ENCODE peak calls at places on chromosome 2, in six cellular contexts. G is GM23338, I is HepG2, V is psoas muscle, A is fibroblast of lung, E is lower leg skin. B is an unnamed sample.

GRCh38 chr2:24852026-24852425 is 58.8 kb downstream of the CENPO start:
- DNase-seq in G (no peak), I (no peak), V (no peak), A (no peak), E (no peak), B (no peak)

GRCh38 chr2:15912203-15912602 is 28.1 kb upstream of the MYCN start:
- DNase-seq in G (no peak), I (no peak), V (peak; percentile 56), A (peak; percentile 28), E (peak; percentile 81), B (peak; percentile 18)

GRCh38 chr2:21633531-21634310 is 510.0 kb downstream of the TDRD15 start:
- DNase-seq in G (peak; percentile 4), I (no peak), V (no peak), A (no peak), E (no peak), B (no peak)

GRCh38 chr2:120593921-120594686 is 141.6 kb upstream of the GLI2 start:
- DNase-seq in G (no peak), I (no peak), V (peak; percentile 4), A (no peak), E (no peak), B (no peak)

GRCh38 chr2:112136081-112136480 is 2.1 kb upstream of the FBLN7 start:
- DNase-seq in G (no peak), I (no peak), V (no peak), A (no peak), E (no peak), B (no peak)

GRCh38 chr2:214261683-214262082 is 149.2 kb upstream of the VWC2L start:
- DNase-seq in G (no peak), I (no peak), V (no peak), A (no peak), E (no peak), B (no peak)

GRCh38 chr2:64771726-64772125 is 118.0 kb upstream of the SERTAD2 start:
- DNase-seq in G (no peak), I (no peak), V (no peak), A (no peak), E (no peak), B (no peak)

GRCh38 chr2:83665894-83666293 is 793.2 kb downstream of the SUCLG1 start:
- DNase-seq in G (no peak), I (peak; percentile 18), V (no peak), A (peak; percentile 63), E (no peak), B (no peak)

GRCh38 chr2:232489516-232490220 is 2.0 kb upstream of the ECEL1 start:
- DNase-seq in G (no peak), I (no peak), V (no peak), A (no peak), E (no peak), B (no peak)

GRCh38 chr2:164954954-164955701 is at the start of gene SLC38A11:
- DNase-seq in G (peak; percentile 46), I (no peak), V (peak; percentile 26), A (no peak), E (peak; percentile 85), B (no peak)

GRCh38 chr2:217828336-217828735 is 174.5 kb downstream of the TNS1 start:
- DNase-seq in G (no peak), I (no peak), V (no peak), A (no peak), E (no peak), B (no peak)

GRCh38 chr2:216519154-216519762 is 20.6 kb downstream of the RPL37A start:
- DNase-seq in G (peak; percentile 90), I (peak; percentile 82), V (no peak), A (peak; percentile 89), E (peak; percentile 87), B (peak; percentile 67)

GRCh38 chr2:146837857-146838256 is 1007.0 kb upstream of the ACVR2A start:
- DNase-seq in G (no peak), I (no peak), V (no peak), A (no peak), E (no peak), B (no peak)

GRCh38 chr2:241974851-241975592 is 105.5 kb downstream of the RTP5 start:
- DNase-seq in G (no peak), I (no peak), V (no peak), A (no peak), E (peak; percentile 81), B (peak; percentile 4)

GRCh38 chr2:11239718-11240462 is 84.6 kb downstream of the SLC66A3 start:
- DNase-seq in G (no peak), I (peak; percentile 70), V (no peak), A (no peak), E (no peak), B (no peak)

GRCh38 chr2:229257980-229258379 is 13.1 kb downstream of the PID1 start:
- DNase-seq in G (no peak), I (no peak), V (peak; percentile 38), A (peak; percentile 75), E (no peak), B (no peak)

GRCh38 chr2:174485763-174486613 is 841 bp downstream of the GPR155 start:
- DNase-seq in G (peak; percentile 62), I (no peak), V (no peak), A (peak; percentile 64), E (no peak), B (peak; percentile 26)

GRCh38 chr2:61911510-61911909 is 6.0 kb downstream of the COMMD1 start:
- DNase-seq in G (peak; percentile 51), I (no peak), V (no peak), A (no peak), E (peak; percentile 26), B (no peak)

GRCh38 chr2:226609361-226609760 is 190.3 kb downstream of the IRS1 start:
- DNase-seq in G (no peak), I (no peak), V (no peak), A (peak; percentile 89), E (no peak), B (no peak)

GRCh38 chr2:240507778-240508251 is 50.0 kb downstream of the ANKMY1 start:
- DNase-seq in G (no peak), I (no peak), V (no peak), A (no peak), E (peak; percentile 59), B (no peak)

GRCh38 chr2:233966388-233966787 is 49.2 kb downstream of the TRPM8 start:
- DNase-seq in G (no peak), I (no peak), V (no peak), A (peak; percentile 15), E (no peak), B (no peak)

GRCh38 chr2:95352291-95353054 is 50.0 kb upstream of the FAHD2A start:
- DNase-seq in G (no peak), I (no peak), V (no peak), A (no peak), E (peak; percentile 77), B (peak; percentile 3)

GRCh38 chr2:236343400-236344161 is 79.4 kb upstream of the ASB18 start:
- DNase-seq in G (peak; percentile 89), I (peak; percentile 70), V (no peak), A (peak; percentile 81), E (peak; percentile 85), B (peak; percentile 61)

GRCh38 chr2:132420776-132421175 is 4.2 kb downstream of the GPR39 start:
- DNase-seq in G (no peak), I (no peak), V (no peak), A (no peak), E (no peak), B (no peak)

GRCh38 chr2:132415256-132416079 is 1.1 kb upstream of the GPR39 start:
- DNase-seq in G (peak; percentile 52), I (no peak), V (no peak), A (peak; percentile 66), E (no peak), B (peak; percentile 13)

GRCh38 chr2:132416080-132416911 is at the start of gene GPR39:
- DNase-seq in G (peak; percentile 84), I (peak; percentile 92), V (peak; percentile 83), A (peak; percentile 96), E (peak; percentile 93), B (peak; percentile 26)

GRCh38 chr2:132417430-132418035 is 928 bp downstream of the GPR39 start:
- DNase-seq in G (no peak), I (no peak), V (peak; percentile 15), A (no peak), E (no peak), B (no peak)

GRCh38 chr2:132416996-132417395 is 391 bp downstream of the GPR39 start:
- DNase-seq in G (no peak), I (no peak), V (no peak), A (no peak), E (no peak), B (no peak)
- H3K4me3 ChIP-seq in G (peak overlapping the region; percentile 70), I (no peak overlapping the region), V (peak overlapping the region; percentile 69), A (no peak overlapping the region), E (no peak overlapping the region), B (no peak overlapping the region)

DNA sequence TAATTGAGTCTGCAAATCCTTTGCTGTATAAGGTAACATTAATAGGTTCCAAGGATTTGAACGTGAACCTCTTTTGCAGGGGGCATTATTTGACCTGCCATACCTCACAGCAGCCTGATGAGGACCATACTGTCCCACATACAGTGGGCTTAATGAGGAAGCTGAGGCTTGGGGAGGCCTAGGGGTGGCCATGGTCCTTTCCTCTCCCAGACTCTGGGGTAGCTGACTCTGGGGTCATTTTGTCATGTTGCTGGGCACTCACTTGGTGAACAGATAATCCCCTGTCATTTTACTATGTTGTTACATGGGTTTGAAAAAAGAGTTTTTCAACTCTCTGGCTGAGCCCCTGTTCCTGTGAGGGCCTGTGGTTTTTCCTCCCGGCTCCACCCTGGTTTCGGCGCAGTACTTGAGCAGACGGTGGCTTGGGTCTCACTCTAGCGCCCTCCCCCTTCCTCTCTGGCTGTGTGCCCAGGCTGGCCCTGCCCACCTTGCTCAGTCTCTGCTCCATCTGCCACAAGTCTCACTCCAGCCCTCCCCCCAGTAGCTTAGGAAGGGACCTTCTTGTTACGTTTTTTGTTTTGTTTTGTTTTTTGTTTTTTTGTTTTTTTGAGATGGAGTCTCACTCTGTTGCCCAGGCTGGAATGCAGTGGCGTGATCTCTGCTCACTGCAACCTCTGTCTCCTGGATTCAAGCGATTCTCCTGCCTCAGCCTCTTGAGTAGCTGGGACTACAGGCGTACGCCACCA is 21.0 kb downstream of the INPP4A start:
- DNase-seq in G (no peak), I (no peak), V (peak; percentile 59), A (peak; percentile 71), E (peak; percentile 91), B (peak; percentile 75)
- H3K4me3 ChIP-seq in G (no peak overlapping the region), I (no peak overlapping the region), V (no peak overlapping the region), A (no peak overlapping the region), E (no peak overlapping the region), B (no peak overlapping the region)

GRCh38 chr2:180010701-180011100 is 3.6 kb upstream of the CWC22 start:
- DNase-seq in G (no peak), I (no peak), V (no peak), A (no peak), E (no peak), B (no peak)
- H3K4me3 ChIP-seq in G (no peak overlapping the region), I (no peak overlapping the region), V (no peak overlapping the region), A (no peak overlapping the region), E (no peak overlapping the region), B (no peak overlapping the region)

GRCh38 chr2:176488446-176488845 is 219.2 kb downstream of the MTX2 start:
- DNase-seq in G (no peak), I (no peak), V (no peak), A (no peak), E (no peak), B (no peak)

GRCh38 chr2:176492583-176492982 is 223.3 kb downstream of the MTX2 start:
- DNase-seq in G (no peak), I (no peak), V (no peak), A (no peak), E (no peak), B (no peak)

GRCh38 chr2:176491172-176491904 is 222.1 kb downstream of the MTX2 start:
- DNase-seq in G (peak; percentile 27), I (no peak), V (peak; percentile 69), A (peak; percentile 97), E (peak; percentile 91), B (no peak)

GRCh38 chr2:176493221-176493825 is 224.1 kb downstream of the MTX2 start:
- DNase-seq in G (no peak), I (no peak), V (no peak), A (no peak), E (no peak), B (no peak)

GRCh38 chr2:176490061-176490861 is 221.0 kb downstream of the MTX2 start:
- DNase-seq in G (peak; percentile 80), I (no peak), V (peak; percentile 52), A (peak; percentile 2), E (no peak), B (no peak)
- H3K4me3 ChIP-seq in G (peak overlapping the region; percentile 56), I (no peak overlapping the region), V (peak overlapping the region; percentile 31), A (no peak overlapping the region), E (no peak overlapping the region), B (no peak overlapping the region)

B was measured in HAP-1.